ENCODE peak calls at places on chromosomes 16 and 17, in nine cellular contexts. One of them, this sample, is unnamed.

GRCh38 chr17:50122945-50123344 is 7.0 kb downstream of the SAMD14 start:
- DNase-seq in endodermal cell: no peak
- DNase-seq in kidney epithelial cell: no peak
- DNase-seq in GM10248: no peak
- DNase-seq in AG10803: no peak
- DNase-seq in body of pancreas: no peak
- DNase-seq in MM.1S: no peak
- DNase-seq in choroid plexus epithelial cell: no peak
- DNase-seq in fibroblast of mammary gland: no peak
- DNase-seq in this sample: no peak

GRCh38 chr16:88569614-88569984 is 604 bp upstream of the ZC3H18 start:
- DNase-seq in kidney epithelial cell: no peak
- DNase-seq in AG10803: no peak
- DNase-seq in MM.1S: peak
- DNase-seq in body of pancreas: peak
- DNase-seq in endodermal cell: peak
- DNase-seq in GM10248: no peak
- DNase-seq in fibroblast of mammary gland: peak
- DNase-seq in choroid plexus epithelial cell: peak
- DNase-seq in this sample: peak

GRCh38 chr16:11448796-11449416 is 103.6 kb downstream of the RMI2 start:
- DNase-seq in GM10248: no peak
- DNase-seq in fibroblast of mammary gland: no peak
- DNase-seq in body of pancreas: no peak
- DNase-seq in MM.1S: no peak
- DNase-seq in choroid plexus epithelial cell: peak
- DNase-seq in kidney epithelial cell: no peak
- DNase-seq in AG10803: no peak
- DNase-seq in endodermal cell: no peak
- DNase-seq in this sample: no peak

GRCh38 chr16:66568355-66568754 is 2.1 kb downstream of the CMTM1 start:
- DNase-seq in MM.1S: no peak
- DNase-seq in body of pancreas: no peak
- DNase-seq in kidney epithelial cell: no peak
- DNase-seq in choroid plexus epithelial cell: peak
- DNase-seq in fibroblast of mammary gland: peak
- DNase-seq in GM10248: no peak
- DNase-seq in endodermal cell: no peak
- DNase-seq in AG10803: no peak
- DNase-seq in this sample: no peak

GRCh38 chr16:76729525-76729924 is 452.3 kb downstream of the CNTNAP4 start:
- DNase-seq in AG10803: no peak
- DNase-seq in GM10248: no peak
- DNase-seq in choroid plexus epithelial cell: peak
- DNase-seq in endodermal cell: peak
- DNase-seq in body of pancreas: no peak
- DNase-seq in kidney epithelial cell: peak
- DNase-seq in fibroblast of mammary gland: peak
- DNase-seq in MM.1S: no peak
- DNase-seq in this sample: no peak

GRCh38 chr17:28306954-28307401 is 12.0 kb upstream of the TMEM97 start:
- DNase-seq in MM.1S: no peak
- DNase-seq in AG10803: no peak
- DNase-seq in fibroblast of mammary gland: no peak
- DNase-seq in body of pancreas: no peak
- DNase-seq in kidney epithelial cell: no peak
- DNase-seq in endodermal cell: peak
- DNase-seq in GM10248: no peak
- DNase-seq in choroid plexus epithelial cell: no peak
- DNase-seq in this sample: no peak

GRCh38 chr16:66240088-66240487 is 126.4 kb upstream of the CDH5 start:
- DNase-seq in kidney epithelial cell: no peak
- DNase-seq in choroid plexus epithelial cell: no peak
- DNase-seq in MM.1S: no peak
- DNase-seq in endodermal cell: no peak
- DNase-seq in fibroblast of mammary gland: no peak
- DNase-seq in body of pancreas: no peak
- DNase-seq in GM10248: no peak
- DNase-seq in AG10803: no peak
- DNase-seq in this sample: no peak

GRCh38 chr16:30728904-30729672 is 19.1 kb upstream of the PHKG2 start:
- DNase-seq in body of pancreas: no peak
- DNase-seq in fibroblast of mammary gland: no peak
- DNase-seq in choroid plexus epithelial cell: no peak
- DNase-seq in GM10248: no peak
- DNase-seq in endodermal cell: no peak
- DNase-seq in kidney epithelial cell: no peak
- DNase-seq in AG10803: no peak
- DNase-seq in MM.1S: no peak
- DNase-seq in this sample: no peak

GRCh38 chr17:10106067-10106466 is 92.3 kb downstream of the GAS7 start:
- DNase-seq in body of pancreas: no peak
- DNase-seq in kidney epithelial cell: no peak
- DNase-seq in endodermal cell: no peak
- DNase-seq in AG10803: no peak
- DNase-seq in fibroblast of mammary gland: no peak
- DNase-seq in GM10248: no peak
- DNase-seq in MM.1S: no peak
- DNase-seq in choroid plexus epithelial cell: no peak
- DNase-seq in this sample: no peak

GRCh38 chr17:32927724-32928526 is at the start of gene TMEM98:
- DNase-seq in MM.1S: peak
- DNase-seq in body of pancreas: peak
- DNase-seq in AG10803: peak
- DNase-seq in endodermal cell: peak
- DNase-seq in GM10248: no peak
- DNase-seq in fibroblast of mammary gland: no peak
- DNase-seq in kidney epithelial cell: no peak
- DNase-seq in choroid plexus epithelial cell: no peak
- DNase-seq in this sample: no peak

GRCh38 chr17:76071497-76072148 is 694 bp downstream of the SRP68 start:
- DNase-seq in GM10248: peak
- DNase-seq in MM.1S: peak
- DNase-seq in AG10803: no peak
- DNase-seq in endodermal cell: no peak
- DNase-seq in fibroblast of mammary gland: no peak
- DNase-seq in kidney epithelial cell: no peak
- DNase-seq in body of pancreas: no peak
- DNase-seq in choroid plexus epithelial cell: no peak
- DNase-seq in this sample: no peak

GRCh38 chr17:58531661-58532554 is 17.5 kb upstream of the MTMR4 start:
- DNase-seq in GM10248: peak
- DNase-seq in choroid plexus epithelial cell: peak
- DNase-seq in body of pancreas: peak
- DNase-seq in AG10803: peak
- DNase-seq in kidney epithelial cell: no peak
- DNase-seq in MM.1S: peak
- DNase-seq in fibroblast of mammary gland: peak
- DNase-seq in endodermal cell: peak
- DNase-seq in this sample: no peak

GRCh38 chr16:12061336-12062055 is 85.0 kb downstream of the SNX29 start:
- DNase-seq in GM10248: no peak
- DNase-seq in choroid plexus epithelial cell: peak
- DNase-seq in body of pancreas: no peak
- DNase-seq in endodermal cell: no peak
- DNase-seq in MM.1S: no peak
- DNase-seq in fibroblast of mammary gland: peak
- DNase-seq in AG10803: no peak
- DNase-seq in kidney epithelial cell: peak
- DNase-seq in this sample: peak

DNA sequence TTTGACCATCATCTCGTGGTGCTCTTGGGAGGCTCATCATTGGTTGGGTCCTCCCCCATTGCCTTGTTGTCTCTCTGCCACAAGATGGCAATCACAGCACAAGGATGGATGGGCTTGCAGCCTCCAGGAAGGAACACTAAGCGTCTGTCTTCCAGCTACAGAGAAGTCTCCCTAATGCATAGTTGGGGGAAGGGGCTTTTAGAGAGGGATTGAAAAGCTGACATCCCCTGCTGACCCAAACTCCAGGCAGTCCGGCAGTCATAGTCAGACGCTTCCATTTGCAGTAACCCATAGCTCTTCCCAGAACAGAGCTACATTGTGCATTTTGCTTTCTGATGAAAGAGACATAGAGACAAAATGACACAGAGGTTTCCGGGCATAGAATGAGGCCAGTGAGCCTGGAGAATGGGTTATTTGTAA is 111.4 kb downstream of the UTP18 start:
- DNase-seq in choroid plexus epithelial cell: peak
- DNase-seq in body of pancreas: peak
- DNase-seq in kidney epithelial cell: no peak
- DNase-seq in GM10248: peak
- DNase-seq in MM.1S: peak
- DNase-seq in endodermal cell: peak
- DNase-seq in AG10803: peak
- DNase-seq in fibroblast of mammary gland: peak
- DNase-seq in this sample: peak
- TF ChIP-seq CTCF in choroid plexus epithelial cell: peak
- TF ChIP-seq CTCF in body of pancreas: peak
- TF ChIP-seq CTCF in kidney epithelial cell: peak
- TF ChIP-seq CTCF in GM10248: peak
- TF ChIP-seq CTCF in MM.1S: peak
- TF ChIP-seq CTCF in endodermal cell: peak
- TF ChIP-seq CTCF in AG10803: peak
- TF ChIP-seq CTCF in fibroblast of mammary gland: peak
- TF ChIP-seq CTCF in this sample: peak

GRCh38 chr17:63679214-63679613 is 20.7 kb downstream of the LIMD2 start:
- DNase-seq in AG10803: no peak
- DNase-seq in endodermal cell: peak
- DNase-seq in GM10248: no peak
- DNase-seq in fibroblast of mammary gland: no peak
- DNase-seq in choroid plexus epithelial cell: no peak
- DNase-seq in body of pancreas: no peak
- DNase-seq in kidney epithelial cell: no peak
- DNase-seq in MM.1S: no peak
- DNase-seq in this sample: no peak
- TF ChIP-seq CTCF in AG10803: no peak
- TF ChIP-seq CTCF in endodermal cell: peak
- TF ChIP-seq CTCF in GM10248: no peak
- TF ChIP-seq CTCF in fibroblast of mammary gland: no peak
- TF ChIP-seq CTCF in choroid plexus epithelial cell: peak
- TF ChIP-seq CTCF in body of pancreas: no peak
- TF ChIP-seq CTCF in kidney epithelial cell: peak
- TF ChIP-seq CTCF in MM.1S: no peak
- TF ChIP-seq CTCF in this sample: no peak

DNA sequence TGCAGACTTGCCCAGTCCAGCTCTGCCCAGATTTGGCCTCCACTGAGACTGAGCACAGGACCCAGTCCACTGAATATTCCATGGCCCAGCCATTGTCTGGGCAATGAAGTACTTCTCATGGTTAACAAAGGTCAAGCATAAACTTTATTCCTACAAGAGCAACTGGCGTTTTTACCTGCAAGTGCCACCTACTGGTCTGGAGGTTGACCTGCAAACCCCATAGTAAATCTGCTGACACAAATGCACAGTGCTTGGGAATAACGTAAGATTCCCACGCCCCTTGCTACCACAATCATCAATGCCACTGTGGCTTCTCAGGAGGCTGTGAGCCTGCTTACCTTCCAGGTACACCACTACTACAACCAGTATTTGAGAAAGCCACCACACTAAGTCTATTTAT is 170.2 kb downstream of the CEP112 start:
- DNase-seq in choroid plexus epithelial cell: no peak
- DNase-seq in endodermal cell: peak
- DNase-seq in fibroblast of mammary gland: no peak
- DNase-seq in GM10248: no peak
- DNase-seq in MM.1S: no peak
- DNase-seq in AG10803: no peak
- DNase-seq in kidney epithelial cell: no peak
- DNase-seq in body of pancreas: no peak
- DNase-seq in this sample: no peak
- TF ChIP-seq CTCF in choroid plexus epithelial cell: no peak
- TF ChIP-seq CTCF in endodermal cell: peak
- TF ChIP-seq CTCF in fibroblast of mammary gland: no peak
- TF ChIP-seq CTCF in GM10248: no peak
- TF ChIP-seq CTCF in MM.1S: peak
- TF ChIP-seq CTCF in AG10803: no peak
- TF ChIP-seq CTCF in kidney epithelial cell: no peak
- TF ChIP-seq CTCF in body of pancreas: no peak
- TF ChIP-seq CTCF in this sample: peak

GRCh38 chr17:43545383-43545632 is 832 bp downstream of the ETV4 start:
- DNase-seq in body of pancreas: peak
- DNase-seq in kidney epithelial cell: no peak
- DNase-seq in AG10803: no peak
- DNase-seq in GM10248: peak
- DNase-seq in fibroblast of mammary gland: no peak
- DNase-seq in MM.1S: no peak
- DNase-seq in endodermal cell: no peak
- DNase-seq in choroid plexus epithelial cell: no peak
- DNase-seq in this sample: no peak

GRCh38 chr17:43548689-43549379 is 2.7 kb upstream of the ETV4 start:
- DNase-seq in MM.1S: no peak
- DNase-seq in fibroblast of mammary gland: no peak
- DNase-seq in GM10248: no peak
- DNase-seq in choroid plexus epithelial cell: no peak
- DNase-seq in AG10803: no peak
- DNase-seq in kidney epithelial cell: no peak
- DNase-seq in endodermal cell: peak
- DNase-seq in body of pancreas: no peak
- DNase-seq in this sample: no peak

GRCh38 chr17:43547189-43547550 is 1.0 kb upstream of the ETV4 start:
- DNase-seq in choroid plexus epithelial cell: no peak
- DNase-seq in kidney epithelial cell: no peak
- DNase-seq in body of pancreas: no peak
- DNase-seq in MM.1S: no peak
- DNase-seq in GM10248: no peak
- DNase-seq in AG10803: no peak
- DNase-seq in endodermal cell: peak
- DNase-seq in fibroblast of mammary gland: no peak
- DNase-seq in this sample: no peak

GRCh38 chr17:43547659-43548256 is 1.6 kb upstream of the ETV4 start:
- DNase-seq in kidney epithelial cell: no peak
- DNase-seq in choroid plexus epithelial cell: no peak
- DNase-seq in fibroblast of mammary gland: no peak
- DNase-seq in GM10248: no peak
- DNase-seq in endodermal cell: peak
- DNase-seq in body of pancreas: no peak
- DNase-seq in MM.1S: no peak
- DNase-seq in AG10803: no peak
- DNase-seq in this sample: no peak

DNA sequence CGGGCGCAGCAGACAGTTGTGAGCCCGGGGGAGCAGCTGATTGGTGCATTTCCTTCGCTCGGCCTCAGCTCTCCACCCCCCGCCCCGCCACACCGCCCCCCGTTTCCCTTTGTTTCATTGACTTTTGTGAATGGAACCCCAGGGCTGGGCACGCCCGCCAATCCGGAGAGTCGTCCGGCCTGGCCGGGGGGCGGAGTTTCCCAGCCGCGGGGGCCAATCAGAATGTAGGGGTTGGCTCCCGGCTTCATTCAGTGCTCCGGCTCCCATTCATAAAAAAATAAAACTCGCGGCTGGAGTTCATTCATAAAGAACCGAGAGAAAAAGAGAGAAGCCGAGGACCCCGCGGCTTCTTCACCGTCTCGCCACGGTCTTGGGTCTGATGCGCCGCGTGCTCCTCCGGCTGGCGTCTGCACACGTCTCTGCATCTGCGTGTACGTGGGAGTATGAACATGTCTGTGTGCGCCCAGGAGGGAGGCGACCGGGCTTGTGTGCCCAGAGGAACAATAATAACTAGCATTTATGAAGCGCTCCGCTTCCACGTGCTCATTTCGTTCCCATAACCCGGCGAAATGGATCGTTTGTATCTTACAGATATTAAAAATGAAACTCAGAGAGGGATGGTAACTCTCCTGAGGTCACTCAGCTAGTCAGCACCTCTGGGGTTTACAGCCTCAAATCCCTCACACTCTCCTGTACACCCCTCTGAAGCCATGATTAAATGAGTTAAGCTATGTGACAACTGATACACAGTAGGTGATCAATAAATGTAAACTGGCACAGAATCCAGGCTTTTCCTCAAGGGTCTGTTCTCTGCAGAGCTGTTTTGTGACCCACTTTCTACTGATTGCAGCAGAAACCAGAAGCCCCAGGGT is at the start of gene ETV4:
- DNase-seq in fibroblast of mammary gland: peak
- DNase-seq in MM.1S: peak
- DNase-seq in GM10248: peak
- DNase-seq in body of pancreas: peak
- DNase-seq in choroid plexus epithelial cell: peak
- DNase-seq in endodermal cell: peak
- DNase-seq in kidney epithelial cell: no peak
- DNase-seq in AG10803: peak
- DNase-seq in this sample: peak
- TF ChIP-seq CTCF in fibroblast of mammary gland: no peak
- TF ChIP-seq CTCF in MM.1S: no peak
- TF ChIP-seq CTCF in GM10248: no peak
- TF ChIP-seq CTCF in body of pancreas: no peak
- TF ChIP-seq CTCF in choroid plexus epithelial cell: no peak
- TF ChIP-seq CTCF in endodermal cell: no peak
- TF ChIP-seq CTCF in kidney epithelial cell: no peak
- TF ChIP-seq CTCF in AG10803: no peak
- TF ChIP-seq CTCF in this sample: no peak

This sample was measured in HFFc6.